ENCODE peak calls at places on chromosome 12, in four cellular contexts. B, R, U and W are unnamed samples.

GRCh38 chr12:33432992-33433391 is 6.6 kb downstream of the SYT10 start:
- DNase-seq in U (no peak), R (no peak), B (no peak), W (no peak)

GRCh38 chr12:49562831-49563230 is 5.1 kb downstream of the MCRS1 start:
- DNase-seq in R (no peak), U (peak), B (no peak), W (no peak)

GRCh38 chr12:87439990-87440827 is 589.0 kb downstream of the C12orf50 start:
- DNase-seq in U (no peak), R (no peak), B (no peak), W (no peak)

GRCh38 chr12:52805000-52805399 is 8.9 kb downstream of the KRT4 start:
- DNase-seq in B (no peak), U (no peak), R (no peak), W (no peak)

GRCh38 chr12:57012600-57013465 is 3.5 kb downstream of the TAC3 start:
- DNase-seq in R (no peak), B (no peak), U (no peak), W (no peak)

GRCh38 chr12:130519-130918 is 64.0 kb downstream of the IQSEC3 start:
- DNase-seq in B (no peak), U (no peak), R (no peak), W (no peak)

GRCh38 chr12:68291396-68292036 is 38.1 kb upstream of the IL22 start:
- DNase-seq in U (no peak), B (no peak), R (no peak), W (no peak)

GRCh38 chr12:10661338-10661737 is 12.5 kb downstream of the STYK1 start:
- DNase-seq in R (no peak), B (no peak), U (no peak), W (no peak)

GRCh38 chr12:2751686-2752085 is 43.1 kb upstream of the FKBP4 start:
- DNase-seq in R (no peak), U (no peak), B (no peak), W (no peak)

GRCh38 chr12:59086124-59086523 is 165.8 kb upstream of the LRIG3 start:
- DNase-seq in U (no peak), B (no peak), R (no peak), W (no peak)

GRCh38 chr12:53388932-53389331 is 9.0 kb downstream of the SP1 start:
- DNase-seq in R (no peak), U (no peak), B (no peak), W (no peak)

GRCh38 chr12:56188116-56188785 is 1.0 kb downstream of the SMARCC2 start:
- DNase-seq in U (peak), B (no peak), R (no peak), W (peak)